ENCODE peak calls at places on chromosomes 1 and 21, in four cellular contexts. C, K, O and X are unnamed samples. For H3K27me3, the result is how much of the 10 kb centered on the place peaks cover.

GRCh38 chr1:53025034-53025777 is 36.8 kb upstream of the PODN start:
- DNase-seq in K (peak), O (peak), C (no peak), X (no peak)

GRCh38 chr1:29531596-29531995 is 295.3 kb downstream of the PTPRU start:
- DNase-seq in C (no peak), K (no peak), O (peak), X (no peak)

GRCh38 chr1:168053681-168054080 is 83.0 kb downstream of the GPR161 start:
- DNase-seq in O (peak), C (no peak), K (peak), X (no peak)

GRCh38 chr1:198892065-198892464 is 253.2 kb downstream of the PTPRC start:
- DNase-seq in O (no peak), C (no peak), K (no peak), X (no peak)

GRCh38 chr1:171366099-171366498 is 52.1 kb downstream of the FMO4 start:
- DNase-seq in K (no peak), C (no peak), O (no peak), X (no peak)

GRCh38 chr1:166172106-166172505 is 5.3 kb upstream of the FAM78B start:
- DNase-seq in C (no peak), K (no peak), O (no peak), X (no peak)

GRCh38 chr21:26715116-26715515 is 130.1 kb downstream of the ADAMTS1 start:
- DNase-seq in O (no peak), K (no peak), C (no peak), X (no peak)

GRCh38 chr1:53848025-53848424 is 9.9 kb upstream of the NDC1 start:
- DNase-seq in K (no peak), C (no peak), O (no peak), X (no peak)

GRCh38 chr1:11320153-11320936 is 47.3 kb downstream of the UBIAD1 start:
- DNase-seq in O (no peak), K (no peak), C (no peak), X (no peak)

GRCh38 chr1:203151362-203152157 is 24.0 kb downstream of the ADORA1 start:
- DNase-seq in O (no peak), C (no peak), K (no peak), X (no peak)

GRCh38 chr1:84143796-84144565 is at the start of gene PRKACB:
- DNase-seq in C (no peak), O (no peak), K (no peak), X (no peak)

GRCh38 chr1:15224259-15224869 is 22.7 kb upstream of the FHAD1 start:
- DNase-seq in K (no peak), C (no peak), O (peak), X (peak)
- H3K27me3 ChIP-seq in K (under half), C (under half), O (under half), X (under half)

GRCh38 chr1:150620919-150621318 is 8.5 kb downstream of the ENSA start:
- DNase-seq in C (no peak), O (no peak), K (no peak), X (no peak)

GRCh38 chr1:150626150-150626549 is 3.3 kb downstream of the ENSA start:
- DNase-seq in O (no peak), C (no peak), K (no peak), X (no peak)

GRCh38 chr1:150621497-150622113 is 7.8 kb downstream of the ENSA start:
- DNase-seq in C (no peak), O (peak), K (peak), X (no peak)

GRCh38 chr1:150619576-150620509 is 9.6 kb downstream of the ENSA start:
- DNase-seq in C (no peak), O (peak), K (peak), X (no peak)

GRCh38 chr1:150622219-150622975 is 7.0 kb downstream of the ENSA start:
- DNase-seq in O (peak), K (peak), C (no peak), X (no peak)
- H3K27me3 ChIP-seq in O (under half), K (under half), C (under half), X (under half)

GRCh38 chr1:161483361-161483760 is 21.9 kb upstream of the FCGR2A start:
- DNase-seq in K (no peak), O (no peak), C (no peak), X (no peak)
- H3K27me3 ChIP-seq in K (under half), O (under half), C (under half), X (under half)

GRCh38 chr21:33858672-33859372 is 56.8 kb downstream of the ATP5PO start:
- DNase-seq in C (no peak), K (no peak), O (peak), X (peak)
- H3K27me3 ChIP-seq in C (under half), K (under half), O (under half), X (under half)